ENCODE peak calls at places on chromosome 14, in five cellular contexts. One of them, this sample, is unnamed.

GRCh38 chr14:101733211-101733610 is 28.3 kb upstream of the PPP2R5C start:
- DNase-seq in GM10248: no peak
- DNase-seq in fibroblast of gingiva: peak
- DNase-seq in activated T-cell treated with anti-CD3 and anti-CD28 coated beads, Interleukin-2, amount 50 U/mL, for 24 hours: no peak
- DNase-seq in iris pigment epithelial cell: peak
- DNase-seq in this sample: no peak

GRCh38 chr14:35287481-35288013 is 4.6 kb upstream of the PSMA6 start:
- DNase-seq in fibroblast of gingiva: peak
- DNase-seq in iris pigment epithelial cell: no peak
- DNase-seq in activated T-cell treated with anti-CD3 and anti-CD28 coated beads, Interleukin-2, amount 50 U/mL, for 24 hours: peak
- DNase-seq in GM10248: no peak
- DNase-seq in this sample: peak

GRCh38 chr14:100307215-100308111 is 1.2 kb upstream of the SLC25A29 start:
- DNase-seq in iris pigment epithelial cell: peak
- DNase-seq in activated T-cell treated with anti-CD3 and anti-CD28 coated beads, Interleukin-2, amount 50 U/mL, for 24 hours: no peak
- DNase-seq in GM10248: no peak
- DNase-seq in fibroblast of gingiva: no peak
- DNase-seq in this sample: no peak

GRCh38 chr14:90820958-90821357 is 4.7 kb upstream of the TTC7B start:
- DNase-seq in activated T-cell treated with anti-CD3 and anti-CD28 coated beads, Interleukin-2, amount 50 U/mL, for 24 hours: peak
- DNase-seq in iris pigment epithelial cell: peak
- DNase-seq in GM10248: peak
- DNase-seq in fibroblast of gingiva: no peak
- DNase-seq in this sample: peak

GRCh38 chr14:64324461-64325255 is 30.5 kb upstream of the ESR2 start:
- DNase-seq in GM10248: no peak
- DNase-seq in iris pigment epithelial cell: peak
- DNase-seq in activated T-cell treated with anti-CD3 and anti-CD28 coated beads, Interleukin-2, amount 50 U/mL, for 24 hours: no peak
- DNase-seq in fibroblast of gingiva: peak
- DNase-seq in this sample: no peak

GRCh38 chr14:22887990-22888378 is 5.0 kb downstream of the REM2 start:
- DNase-seq in activated T-cell treated with anti-CD3 and anti-CD28 coated beads, Interleukin-2, amount 50 U/mL, for 24 hours: peak
- DNase-seq in iris pigment epithelial cell: no peak
- DNase-seq in fibroblast of gingiva: no peak
- DNase-seq in GM10248: peak
- DNase-seq in this sample: peak

GRCh38 chr14:94355191-94355794 is 32.2 kb upstream of the SERPINA6 start:
- DNase-seq in GM10248: peak
- DNase-seq in iris pigment epithelial cell: peak
- DNase-seq in activated T-cell treated with anti-CD3 and anti-CD28 coated beads, Interleukin-2, amount 50 U/mL, for 24 hours: no peak
- DNase-seq in fibroblast of gingiva: peak
- DNase-seq in this sample: no peak

GRCh38 chr14:61042220-61042619 is 61.2 kb downstream of the SLC38A6 start:
- DNase-seq in activated T-cell treated with anti-CD3 and anti-CD28 coated beads, Interleukin-2, amount 50 U/mL, for 24 hours: no peak
- DNase-seq in fibroblast of gingiva: no peak
- DNase-seq in GM10248: no peak
- DNase-seq in iris pigment epithelial cell: no peak
- DNase-seq in this sample: no peak

GRCh38 chr14:69428289-69428998 is 30.0 kb downstream of the SLC39A9 start:
- DNase-seq in activated T-cell treated with anti-CD3 and anti-CD28 coated beads, Interleukin-2, amount 50 U/mL, for 24 hours: no peak
- DNase-seq in GM10248: peak
- DNase-seq in iris pigment epithelial cell: no peak
- DNase-seq in fibroblast of gingiva: no peak
- DNase-seq in this sample: no peak

GRCh38 chr14:35435177-35435576 is 30.6 kb upstream of the NFKBIA start:
- DNase-seq in activated T-cell treated with anti-CD3 and anti-CD28 coated beads, Interleukin-2, amount 50 U/mL, for 24 hours: no peak
- DNase-seq in GM10248: no peak
- DNase-seq in iris pigment epithelial cell: peak
- DNase-seq in fibroblast of gingiva: no peak
- DNase-seq in this sample: no peak

GRCh38 chr14:68593806-68594536 is 198.9 kb downstream of the ZFP36L1 start:
- DNase-seq in iris pigment epithelial cell: peak
- DNase-seq in activated T-cell treated with anti-CD3 and anti-CD28 coated beads, Interleukin-2, amount 50 U/mL, for 24 hours: peak
- DNase-seq in GM10248: no peak
- DNase-seq in fibroblast of gingiva: no peak
- DNase-seq in this sample: no peak

GRCh38 chr14:75981426-75981825 is 369 bp downstream of the TGFB3 start:
- DNase-seq in iris pigment epithelial cell: peak
- DNase-seq in fibroblast of gingiva: no peak
- DNase-seq in GM10248: peak
- DNase-seq in activated T-cell treated with anti-CD3 and anti-CD28 coated beads, Interleukin-2, amount 50 U/mL, for 24 hours: peak
- DNase-seq in this sample: peak

GRCh38 chr14:22854963-22855724 is 16.4 kb upstream of the LRP10 start:
- DNase-seq in GM10248: no peak
- DNase-seq in fibroblast of gingiva: no peak
- DNase-seq in iris pigment epithelial cell: no peak
- DNase-seq in activated T-cell treated with anti-CD3 and anti-CD28 coated beads, Interleukin-2, amount 50 U/mL, for 24 hours: no peak
- DNase-seq in this sample: no peak

This sample was measured in activated CD8-positive, alpha-beta memory T cell treated with anti-CD3 and anti-CD28 coated beads for 24 hours.